ENCODE peak calls at places on chromosome 11, in five cellular contexts. W is PC-9, Z is GM23248, X is A549, M is cardiac muscle cell. N is an unnamed sample.

GRCh38 chr11:65842144-65842543 is 8.4 kb downstream of the SNX32 start:
- DNase-seq in W (no peak), Z (no peak), X (no peak), M (no peak), N (no peak)

GRCh38 chr11:59710136-59710847 is 3.4 kb downstream of the OR10V1 start:
- DNase-seq in W (no peak), Z (no peak), X (no peak), M (no peak), N (no peak)

GRCh38 chr11:65043881-65044501 is 3.0 kb downstream of the SAC3D1 start:
- DNase-seq in W (no peak), Z (peak), X (no peak), M (peak), N (peak)

GRCh38 chr11:62337682-62338181 is 484 bp downstream of the ASRGL1 start:
- DNase-seq in W (peak), Z (peak), X (peak), M (peak), N (no peak)

GRCh38 chr11:130411223-130411622 is 17.2 kb downstream of the ADAMTS8 start:
- DNase-seq in W (no peak), Z (no peak), X (no peak), M (no peak), N (no peak)

GRCh38 chr11:68354181-68354872 is 41.9 kb downstream of the LRP5 start:
- DNase-seq in W (peak), Z (peak), X (peak), M (peak), N (peak)

GRCh38 chr11:31779268-31779879 is 31.7 kb downstream of the PAX6 start:
- DNase-seq in W (no peak), Z (peak), X (no peak), M (no peak), N (no peak)

GRCh38 chr11:64384981-64385952 is 26.3 kb downstream of the RPS6KA4 start:
- DNase-seq in W (no peak), Z (no peak), X (no peak), M (no peak), N (no peak)

GRCh38 chr11:72856551-72857342 is 42.5 kb downstream of the ATG16L2 start:
- DNase-seq in W (no peak), Z (no peak), X (no peak), M (peak), N (no peak)

GRCh38 chr11:62501432-62501891 is 45.1 kb downstream of the AHNAK start:
- DNase-seq in W (no peak), Z (peak), X (no peak), M (no peak), N (no peak)

GRCh38 chr11:11420512-11420911 is 67.5 kb upstream of the CSNK2A3 start:
- DNase-seq in W (no peak), Z (no peak), X (no peak), M (no peak), N (no peak)

GRCh38 chr11:34599406-34599901 is 21.4 kb upstream of the EHF start:
- DNase-seq in W (peak), Z (peak), X (peak), M (peak), N (no peak)
- H3K27ac ChIP-seq in W (peak), Z (peak), X (peak), M (no peak), N (peak)

DNA sequence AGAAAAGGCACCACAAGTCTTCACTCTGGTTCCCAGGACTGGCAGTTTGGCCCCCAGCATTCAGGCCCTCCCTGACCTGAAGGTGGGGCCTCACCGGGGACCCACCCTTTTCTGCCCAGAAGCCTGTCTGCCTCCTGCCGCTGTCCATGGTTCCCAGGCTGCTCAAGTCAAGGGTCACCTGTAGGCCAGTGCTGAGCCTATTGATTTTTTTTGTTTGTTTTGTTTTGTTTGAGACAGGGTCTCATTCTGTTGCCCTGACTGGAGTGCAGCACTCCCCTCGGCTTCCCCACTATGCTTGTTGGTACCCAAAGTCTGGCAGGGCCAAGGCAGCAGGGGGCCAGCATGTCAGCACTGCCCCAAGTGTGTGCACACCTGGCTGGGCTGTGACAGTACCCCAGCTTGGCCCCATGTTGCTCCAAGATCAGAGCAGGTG is 11.0 kb upstream of the MED17 start:
- DNase-seq in W (no peak), Z (no peak), X (no peak), M (no peak), N (no peak)
- H3K27ac ChIP-seq in W (no peak), Z (no peak), X (no peak), M (no peak), N (no peak)

GRCh38 chr11:47005441-47005840 is 68.9 kb downstream of the CSTPP1 start:
- DNase-seq in W (no peak), Z (no peak), X (no peak), M (no peak), N (no peak)
- H3K27ac ChIP-seq in W (no peak), Z (peak), X (no peak), M (peak), N (no peak)

DNA sequence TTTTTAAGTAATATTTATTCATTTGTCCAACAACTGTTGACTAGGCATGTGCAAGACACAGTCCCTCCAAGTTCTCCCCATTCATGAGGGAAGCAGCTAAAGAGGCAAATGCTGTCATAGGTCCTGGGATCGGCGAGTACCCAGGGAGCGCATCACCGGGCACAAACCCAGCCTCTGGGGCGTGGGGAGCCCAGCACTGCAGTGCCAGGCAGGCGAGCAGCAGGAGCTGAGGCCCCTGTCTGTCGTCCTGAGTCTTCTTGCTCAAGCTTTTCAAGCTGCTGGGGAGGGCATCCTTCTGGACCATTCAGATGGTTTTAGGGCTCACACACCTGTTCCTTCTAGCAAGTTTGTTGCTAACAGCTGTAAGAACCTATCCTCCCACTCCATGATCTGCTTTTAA is 62.1 kb downstream of the PPFIA1 start:
- DNase-seq in W (no peak), Z (no peak), X (no peak), M (no peak), N (no peak)
- H3K27ac ChIP-seq in W (no peak), Z (no peak), X (no peak), M (no peak), N (no peak)

GRCh38 chr11:128206476-128206875 is 380.9 kb downstream of the ETS1 start:
- DNase-seq in W (no peak), Z (no peak), X (no peak), M (no peak), N (no peak)

GRCh38 chr11:128210148-128210940 is 377.0 kb downstream of the ETS1 start:
- DNase-seq in W (peak), Z (peak), X (peak), M (peak), N (peak)

GRCh38 chr11:128208329-128209220 is 378.8 kb downstream of the ETS1 start:
- DNase-seq in W (peak), Z (peak), X (peak), M (peak), N (peak)

GRCh38 chr11:128205796-128206195 is 381.6 kb downstream of the ETS1 start:
- DNase-seq in W (no peak), Z (no peak), X (no peak), M (no peak), N (no peak)

DNA sequence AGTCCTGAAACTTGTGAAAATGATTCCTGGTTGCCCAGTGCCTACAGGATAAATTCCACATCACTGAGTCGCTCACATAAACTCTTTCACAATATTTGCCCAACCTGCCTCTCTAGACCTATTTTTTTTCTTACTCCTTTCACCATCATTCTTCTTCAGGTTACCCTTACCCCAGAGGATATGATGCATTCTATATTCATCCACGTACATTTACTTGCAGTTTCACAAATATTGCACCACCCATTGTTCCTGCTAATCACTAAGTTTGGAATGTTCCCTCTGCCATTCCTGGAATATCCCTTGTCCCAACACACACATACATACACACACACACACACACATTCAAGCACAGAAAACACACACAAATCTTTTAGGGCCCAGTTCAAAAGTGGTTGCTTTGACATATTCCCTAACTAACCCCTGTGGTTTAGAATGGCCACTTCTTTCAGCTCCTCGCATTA is 379.5 kb downstream of the ETS1 start:
- DNase-seq in W (peak), Z (peak), X (peak), M (peak), N (no peak)
- H3K27ac ChIP-seq in W (peak), Z (peak), X (peak), M (no peak), N (peak)

GRCh38 chr11:47507016-47507631 is 45.8 kb downstream of the CELF1 start:
- DNase-seq in W (no peak), Z (peak), X (no peak), M (peak), N (no peak)
- H3K27ac ChIP-seq in W (peak), Z (peak), X (no peak), M (peak), N (no peak)

DNA sequence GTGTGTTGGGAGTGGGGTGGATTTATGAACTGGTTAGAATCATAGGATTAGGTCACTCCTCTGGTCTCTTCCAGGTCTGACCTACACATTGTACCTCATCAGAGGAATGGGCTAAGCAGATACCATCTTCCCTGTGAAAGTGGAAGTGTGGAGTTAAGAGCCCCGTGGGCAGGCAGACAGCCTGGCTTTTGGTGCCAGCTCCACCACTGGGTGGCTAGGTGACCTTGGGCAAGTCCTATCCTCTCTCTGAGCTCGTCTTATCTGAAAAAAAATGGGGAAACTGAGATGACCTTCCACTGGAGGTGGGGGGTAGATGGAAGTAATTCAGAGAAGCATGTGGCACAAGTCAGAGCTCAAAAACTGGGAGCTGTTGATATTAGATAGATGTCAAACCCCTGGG is 60.4 kb upstream of the WNT11 start:
- DNase-seq in W (no peak), Z (no peak), X (no peak), M (no peak), N (no peak)
- H3K27ac ChIP-seq in W (peak), Z (peak), X (no peak), M (no peak), N (peak)

N was measured in lung.